ENCODE peak calls at places on chromosomes 2 and 18, in six cellular contexts. O is CD4-positive, alpha-beta memory T cell; Q is ovary; C is uterus; D is effector memory CD4-positive, alpha-beta T cell; K is mammary epithelial cell. N is an unnamed sample.

GRCh38 chr2:64543006-64543697 is 19.0 kb downstream of the AFTPH start:
- DNase-seq in O (no peak), D (no peak), K (no peak), C (no peak), Q (no peak), N (no peak)

GRCh38 chr18:50836521-50836957 is 16.7 kb upstream of the MRO start:
- DNase-seq in C (no peak), Q (no peak), K (peak; percentile 81), O (no peak), D (no peak), N (no peak)

GRCh38 chr18:78814766-78815165 is 164.9 kb upstream of the SALL3 start:
- DNase-seq in O (no peak), D (no peak), Q (no peak), C (no peak), K (no peak), N (no peak)

GRCh38 chr2:78681386-78681785 is 344.1 kb upstream of the REG3G start:
- DNase-seq in O (no peak), D (no peak), K (no peak), Q (no peak), C (no peak), N (no peak)

GRCh38 chr2:220215785-220216184 is 588.4 kb downstream of the SLC4A3 start:
- DNase-seq in K (no peak), O (no peak), Q (no peak), D (no peak), C (no peak), N (no peak)

GRCh38 chr2:29014811-29015414 is 33.8 kb downstream of the TOGARAM2 start:
- DNase-seq in O (peak; percentile 75), C (no peak), D (peak; percentile 68), K (peak; percentile 34), Q (no peak), N (peak; percentile 76)

GRCh38 chr18:22432672-22433137 is 15.0 kb upstream of the CTAGE1 start:
- DNase-seq in O (no peak), K (peak; percentile 89), Q (peak; percentile 80), C (peak; percentile 83), D (no peak), N (no peak)

GRCh38 chr2:11581797-11582525 is 48.1 kb downstream of the GREB1 start:
- DNase-seq in K (no peak), D (no peak), O (no peak), C (no peak), Q (peak; percentile 72), N (no peak)

GRCh38 chr18:30121397-30121796 is 921.1 kb downstream of the DSC3 start:
- DNase-seq in D (no peak), Q (no peak), C (no peak), K (no peak), O (no peak), N (no peak)

GRCh38 chr2:232891621-232892071 is 21.6 kb downstream of the SNORC start:
- DNase-seq in K (peak; percentile 79), D (no peak), Q (no peak), C (no peak), O (no peak), N (no peak)

GRCh38 chr2:159677654-159678053 is 34.7 kb upstream of the MARCHF7 start:
- DNase-seq in D (no peak), K (no peak), Q (no peak), O (no peak), C (no peak), N (no peak)

GRCh38 chr2:1742680-1743395 is 1.5 kb downstream of the PXDN start:
- DNase-seq in C (peak; percentile 90), K (peak; percentile 90), Q (peak; percentile 90), D (peak; percentile 5), O (no peak), N (no peak)

GRCh38 chr18:22488554-22488953 is 70.8 kb upstream of the CTAGE1 start:
- DNase-seq in Q (no peak), K (no peak), D (no peak), O (no peak), C (no peak), N (no peak)

GRCh38 chr2:221997100-221997499 is 301.7 kb downstream of the PAX3 start:
- DNase-seq in O (no peak), K (peak; percentile 82), D (no peak), C (no peak), Q (no peak), N (no peak)

GRCh38 chr2:136175868-136176267 is 57.9 kb upstream of the CXCR4 start:
- DNase-seq in D (no peak), Q (no peak), O (no peak), K (no peak), C (no peak), N (peak; percentile 29)

GRCh38 chr2:187718092-187718491 is 163.9 kb upstream of the TFPI start:
- DNase-seq in Q (no peak), C (no peak), K (no peak), D (no peak), O (no peak), N (no peak)

GRCh38 chr2:238874330-238875050 is 26.6 kb downstream of the TWIST2 start:
- DNase-seq in O (no peak), C (peak; percentile 9), K (no peak), Q (no peak), D (no peak), N (no peak)

GRCh38 chr18:13300029-13300428 is 81.5 kb downstream of the LDLRAD4 start:
- DNase-seq in D (no peak), Q (no peak), C (no peak), K (no peak), O (no peak), N (no peak)

GRCh38 chr2:72425996-72426395 is 278.3 kb upstream of the CYP26B1 start:
- DNase-seq in Q (no peak), K (no peak), C (no peak), O (no peak), D (no peak), N (no peak)

GRCh38 chr2:234483568-234484251 is 13.2 kb downstream of the ARL4C start:
- DNase-seq in C (no peak), Q (no peak), K (no peak), D (peak; percentile 85), O (peak; percentile 86), N (peak; percentile 88)

GRCh38 chr2:173574713-173575112 is 220.0 kb downstream of the CDCA7 start:
- DNase-seq in K (peak; percentile 69), C (no peak), D (no peak), Q (no peak), O (no peak), N (no peak)

DNA sequence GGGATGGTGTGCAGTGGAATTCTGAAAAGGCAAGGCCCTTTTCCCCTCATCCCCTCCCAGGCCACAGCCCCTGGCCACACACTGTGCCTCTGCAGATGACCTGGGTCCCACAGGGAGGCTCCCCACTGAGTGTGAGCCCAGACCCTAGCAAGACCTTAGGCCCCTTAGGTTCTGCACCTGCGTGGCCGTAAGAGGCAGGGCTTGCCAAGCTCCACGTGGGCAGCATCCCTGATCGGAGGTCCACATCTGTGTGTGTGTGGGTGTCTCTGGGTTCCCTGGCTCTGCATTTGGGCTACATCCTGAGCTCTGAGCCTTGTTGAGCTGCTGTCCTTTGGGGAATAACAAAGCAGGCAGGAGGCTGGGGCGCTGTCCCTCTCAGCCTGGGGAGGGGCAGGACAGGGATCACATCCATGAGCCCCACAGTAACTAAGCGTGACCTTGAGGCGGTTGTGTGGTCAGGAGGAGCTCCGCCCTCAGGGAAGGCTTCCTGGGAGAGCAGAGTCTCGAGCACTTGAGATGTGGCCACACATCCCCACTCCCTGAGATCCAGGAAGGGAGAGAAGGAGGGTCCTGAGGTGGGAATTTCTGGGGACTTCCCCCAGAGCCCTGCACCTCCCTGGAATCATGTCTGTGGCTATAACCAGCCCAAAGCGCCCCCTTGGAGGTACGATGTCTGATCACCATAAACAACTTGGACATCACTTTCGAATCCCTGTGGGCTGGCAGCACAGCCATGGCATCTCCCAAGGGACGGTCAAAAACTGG is 84.8 kb downstream of the STPG4 start:
- DNase-seq in K (no peak), Q (peak; percentile 61), D (no peak), C (no peak), O (no peak), N (no peak)
- H3K4me1 ChIP-seq in K (peaks cover 49% of the 10 kb centered on the region), Q (peaks cover 39% of the 10 kb centered on the region), D (peaks cover 30% of the 10 kb centered on the region), C (peaks cover 20% of the 10 kb centered on the region), O (peaks cover 41% of the 10 kb centered on the region), N (peaks cover 37% of the 10 kb centered on the region)

GRCh38 chr2:30267161-30267568 is 35.8 kb downstream of the LBH start:
- DNase-seq in C (no peak), O (peak; percentile 20), D (peak; percentile 25), Q (no peak), K (no peak), N (no peak)
- H3K4me3 ChIP-seq in C (no peak overlapping the region), O (no peak overlapping the region), D (no peak overlapping the region), Q (no peak overlapping the region), K (no peak overlapping the region), N (peak overlapping the region; percentile 58)

DNA sequence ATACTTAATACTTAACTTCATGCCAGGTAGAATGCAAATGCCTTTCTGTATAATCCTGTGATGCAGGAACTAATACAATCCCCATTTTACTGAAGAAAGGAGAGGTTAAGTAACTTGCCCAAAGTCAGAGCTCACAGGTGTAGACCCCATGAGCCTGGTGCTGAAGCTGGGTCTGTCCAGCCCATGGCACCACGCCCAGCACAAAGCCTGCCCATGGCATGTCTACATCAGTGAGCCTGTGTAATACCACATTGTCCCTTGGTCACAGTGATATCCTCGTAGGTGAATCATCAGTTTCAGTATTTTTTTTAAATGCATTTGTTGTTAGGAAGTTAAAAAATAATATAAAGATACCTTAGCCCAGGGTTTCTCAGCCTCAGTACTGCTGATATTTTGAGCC is 69.9 kb upstream of the MCFD2 start:
- DNase-seq in C (no peak), O (no peak), K (peak; percentile 44), Q (peak; percentile 42), D (no peak), N (peak; percentile 41)
- H3K4me1 ChIP-seq in C (peaks cover 3% of the 10 kb centered on the region), O (peaks cover 48% of the 10 kb centered on the region), K (peaks cover 48% of the 10 kb centered on the region), Q (peaks cover 48% of the 10 kb centered on the region), D (peaks cover 29% of the 10 kb centered on the region), N (peaks cover 53% of the 10 kb centered on the region)

DNA sequence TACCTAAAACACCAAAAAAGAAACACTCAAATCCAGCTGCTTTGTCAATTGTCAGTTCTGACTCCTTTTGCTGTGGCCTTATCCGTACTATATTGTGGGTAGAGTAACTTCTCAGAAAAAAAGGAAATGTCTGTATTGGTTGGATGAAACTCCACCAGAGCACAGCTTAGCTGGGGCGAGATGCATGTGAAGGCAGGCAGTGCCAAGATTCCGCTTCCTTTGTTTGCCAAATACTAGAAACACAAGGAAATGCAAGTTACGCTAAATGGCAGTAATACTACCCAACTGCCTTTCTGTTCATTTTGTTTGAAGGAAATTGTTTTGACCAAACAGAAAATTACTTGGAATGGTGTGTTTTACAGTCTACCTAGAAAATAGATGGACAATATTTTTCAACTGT is 10.0 kb downstream of the KLF11 start:
- DNase-seq in O (no peak), Q (peak; percentile 22), D (no peak), C (no peak), K (no peak), N (no peak)
- H3K4me3 ChIP-seq in O (no peak overlapping the region), Q (no peak overlapping the region), D (no peak overlapping the region), C (no peak overlapping the region), K (no peak overlapping the region), N (no peak overlapping the region)

DNA sequence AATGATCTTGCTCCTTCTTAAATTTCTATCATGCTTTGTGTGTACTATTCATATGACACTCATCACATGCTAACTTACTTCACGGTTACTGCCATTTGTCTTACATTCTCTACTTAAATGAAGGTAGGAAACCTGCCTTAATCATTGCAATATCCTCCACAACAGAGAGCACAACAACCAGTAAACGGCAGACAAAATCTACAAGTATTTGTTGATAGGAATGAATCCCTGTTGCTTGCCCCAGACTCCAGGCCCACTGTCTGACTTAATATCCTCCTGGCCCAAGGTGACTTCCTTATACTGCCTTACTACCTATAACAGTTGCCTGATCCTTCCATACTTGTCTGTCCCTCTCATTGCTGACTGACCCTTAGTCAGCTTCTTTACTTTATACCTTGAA is 3.5 kb downstream of the PPP3R1 start:
- DNase-seq in D (no peak), C (no peak), Q (no peak), K (no peak), O (no peak), N (no peak)
- H3K4me1 ChIP-seq in D (peaks cover 50% of the 10 kb centered on the region), C (peaks cover 5% of the 10 kb centered on the region), Q (peaks cover 15% of the 10 kb centered on the region), K (peaks cover 5% of the 10 kb centered on the region), O (peaks cover 72% of the 10 kb centered on the region), N (peaks cover 81% of the 10 kb centered on the region)